ENCODE peak calls at places on chromosomes 12 and 14, in seven cellular contexts. I is cardiac muscle cell, W is mucosa of descending colon, S is lung, J is tibial artery, E is HCT116, T is gastrocnemius medialis. O is an unnamed sample. For H3K4me1, the result is how much of the 10 kb centered on the place peaks cover.

GRCh38 chr12:54526800-54527630 is 22.4 kb upstream of the PDE1B start:
- DNase-seq in T (no peak), J (no peak), S (no peak), W (no peak), E (peak), I (peak), O (no peak)

GRCh38 chr12:57765003-57765697 is 1.7 kb downstream of the CYP27B1 start:
- DNase-seq in E (no peak), J (peak), T (no peak), W (peak), S (no peak), I (peak), O (peak)

GRCh38 chr14:72554401-72554800 is 339.5 kb downstream of the DPF3 start:
- DNase-seq in W (no peak), T (no peak), I (no peak), E (no peak), S (no peak), J (no peak), O (no peak)

GRCh38 chr12:88325828-88326214 is 183.7 kb downstream of the TMTC3 start:
- DNase-seq in T (no peak), S (no peak), I (no peak), J (no peak), W (no peak), E (no peak), O (peak)

GRCh38 chr14:100386121-100386520 is 63.0 kb downstream of the SLC25A47 start:
- DNase-seq in E (no peak), S (no peak), T (no peak), I (no peak), W (no peak), J (no peak), O (no peak)

GRCh38 chr12:124747426-124748161 is 116.1 kb downstream of the SCARB1 start:
- DNase-seq in T (no peak), J (no peak), E (no peak), I (no peak), W (no peak), S (no peak), O (no peak)

GRCh38 chr12:97921957-97922722 is 459.5 kb downstream of the RMST start:
- DNase-seq in S (no peak), J (no peak), I (no peak), E (no peak), T (no peak), W (no peak), O (no peak)

GRCh38 chr12:71476513-71476912 is 36.9 kb downstream of the LGR5 start:
- DNase-seq in W (no peak), J (peak), E (no peak), S (no peak), T (peak), I (no peak), O (peak)

GRCh38 chr12:79710707-79711483 is 20.1 kb upstream of the PAWR start:
- DNase-seq in S (no peak), W (no peak), E (no peak), T (no peak), I (no peak), J (no peak), O (no peak)

GRCh38 chr14:101819251-101819990 is 57.9 kb downstream of the PPP2R5C start:
- DNase-seq in I (no peak), E (no peak), T (no peak), W (peak), S (no peak), J (no peak), O (no peak)

GRCh38 chr14:23153891-23154796 is 29.3 kb downstream of the SLC7A8 start:
- DNase-seq in I (peak), S (peak), E (peak), W (peak), T (peak), J (peak), O (peak)

GRCh38 chr14:29016050-29016900 is 249.7 kb downstream of the FOXG1 start:
- DNase-seq in T (no peak), W (peak), J (no peak), S (no peak), E (no peak), I (peak), O (peak)

GRCh38 chr12:31644536-31644935 is 15.0 kb upstream of the ETFBKMT start:
- DNase-seq in E (no peak), I (no peak), T (no peak), J (no peak), S (no peak), W (no peak), O (no peak)

GRCh38 chr12:13962699-13963098 is 18.7 kb downstream of the GRIN2B start:
- DNase-seq in I (peak), T (no peak), J (no peak), S (no peak), E (peak), W (no peak), O (no peak)

GRCh38 chr14:104891121-104891551 is 26.1 kb downstream of the CEP170B start:
- DNase-seq in T (no peak), E (no peak), W (no peak), J (peak), S (no peak), I (no peak), O (no peak)

GRCh38 chr12:108565976-108566375 is 3.6 kb downstream of the ISCU start:
- DNase-seq in T (peak), W (peak), S (peak), E (peak), J (peak), I (no peak), O (peak)
- H3K4me1 ChIP-seq in T (under half), W (under half), S (under half), E (under half), J (under half), I (under half), O (under half)

GRCh38 chr14:39169541-39169900 is 612 bp downstream of the TRAPPC6B start:
- DNase-seq in J (no peak), T (no peak), S (peak), W (no peak), E (no peak), I (no peak), O (no peak)
- H3K4me1 ChIP-seq in J (under half), T (under half), S (under half), W (under half), E (under half), I (under half), O (under half)

GRCh38 chr14:91837076-91837475 is 30.3 kb downstream of the TC2N start:
- DNase-seq in I (no peak), S (no peak), J (no peak), E (no peak), T (no peak), W (peak), O (no peak)
- H3K4me1 ChIP-seq in I (under half), S (under half), J (under half), E (under half), T (under half), W (under half), O (under half)

DNA sequence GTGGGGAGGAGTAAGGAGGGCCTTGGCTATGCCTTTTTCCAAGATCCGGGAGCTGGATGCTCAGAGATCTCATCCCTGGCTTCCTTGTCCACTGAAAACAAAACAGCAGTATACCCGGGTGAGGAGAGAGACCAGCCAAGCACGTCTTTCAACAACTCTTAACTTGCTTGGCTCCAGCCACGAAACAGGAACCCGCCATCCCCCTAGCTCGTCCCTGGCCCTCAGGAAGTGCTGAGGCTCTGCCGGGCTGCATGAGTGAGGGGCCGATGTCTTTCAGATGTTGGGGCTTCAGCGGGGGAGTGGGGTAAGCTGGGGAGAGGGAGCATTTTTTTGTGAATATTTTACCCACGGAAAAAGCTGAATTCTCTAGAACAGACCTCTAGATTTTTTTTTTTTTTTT is 231.1 kb downstream of the CACNA1C start:
- DNase-seq in S (no peak), T (no peak), E (no peak), J (peak), I (peak), W (no peak), O (peak)
- H3K4me1 ChIP-seq in S (under half), T (under half), E (under half), J (under half), I (half or more), W (under half), O (under half)